ENCODE peak calls at places on chromosomes 2 and 18, in six cellular contexts. S is NCI-H1436, O is sciatic nerve, T is left cardiac atrium, M is PC-9, R is epithelial cell of esophagus. K is an unnamed sample.

GRCh38 chr18:55435592-55435991 is 152.4 kb downstream of the TCF4 start:
- DNase-seq in S (no peak), O (no peak), T (no peak), M (no peak), R (no peak), K (no peak)

GRCh38 chr2:233399306-233400225 is 45.3 kb downstream of the DGKD start:
- DNase-seq in S (no peak), O (no peak), T (no peak), M (no peak), R (no peak), K (no peak)

GRCh38 chr2:73503992-73504570 is 118.4 kb downstream of the ALMS1 start:
- DNase-seq in S (no peak), O (no peak), T (no peak), M (no peak), R (peak), K (no peak)

GRCh38 chr2:120161190-120161589 is 62.0 kb downstream of the TMEM185B start:
- DNase-seq in S (no peak), O (no peak), T (no peak), M (no peak), R (no peak), K (no peak)

GRCh38 chr2:12624911-12625598 is 91.7 kb upstream of the TRIB2 start:
- DNase-seq in S (no peak), O (no peak), T (no peak), M (no peak), R (no peak), K (no peak)

GRCh38 chr2:1429895-1430294 is 16.6 kb downstream of the TPO start:
- DNase-seq in S (no peak), O (no peak), T (no peak), M (no peak), R (no peak), K (no peak)

GRCh38 chr2:61151434-61151833 is 10.6 kb upstream of the C2orf74 start:
- DNase-seq in S (no peak), O (no peak), T (no peak), M (no peak), R (peak), K (no peak)

GRCh38 chr2:106960633-106961205 is 74.8 kb upstream of the ST6GAL2 start:
- DNase-seq in S (no peak), O (no peak), T (no peak), M (no peak), R (no peak), K (no peak)

GRCh38 chr2:229780856-229781773 is 66.8 kb upstream of the DNER start:
- DNase-seq in S (peak), O (no peak), T (no peak), M (peak), R (peak), K (peak)

GRCh38 chr2:109423556-109424359 is 190.0 kb downstream of the SEPTIN10 start:
- DNase-seq in S (no peak), O (no peak), T (no peak), M (no peak), R (no peak), K (no peak)

GRCh38 chr2:67997528-67998267 is 65.1 kb downstream of the C1D start:
- DNase-seq in S (no peak), O (no peak), T (no peak), M (no peak), R (peak), K (no peak)

GRCh38 chr2:133975135-133975534 is 278.7 kb upstream of the MGAT5 start:
- DNase-seq in S (no peak), O (no peak), T (no peak), M (no peak), R (no peak), K (no peak)

GRCh38 chr2:216109962-216110614 is 940 bp downstream of the XRCC5 start:
- DNase-seq in S (no peak), O (no peak), T (no peak), M (peak), R (peak), K (peak)

GRCh38 chr2:72934683-72935610 is 17.6 kb downstream of the EMX1 start:
- DNase-seq in S (no peak), O (no peak), T (no peak), M (no peak), R (peak), K (peak)

GRCh38 chr2:37679072-37679695 is 7.7 kb upstream of the CDC42EP3 start:
- DNase-seq in S (no peak), O (no peak), T (no peak), M (no peak), R (no peak), K (no peak)

GRCh38 chr2:178328037-178328436 is 122.9 kb downstream of the PRKRA start:
- DNase-seq in S (no peak), O (no peak), T (no peak), M (no peak), R (no peak), K (no peak)

GRCh38 chr2:194380011-194380410 is 1277.0 kb upstream of the SLC39A10 start:
- DNase-seq in S (no peak), O (no peak), T (no peak), M (no peak), R (no peak), K (no peak)

GRCh38 chr18:49898421-49898820 is 85.1 kb upstream of the ACAA2 start:
- DNase-seq in S (no peak), O (peak), T (peak), M (no peak), R (peak), K (peak)

GRCh38 chr2:160482673-160483072 is 10.9 kb downstream of the RBMS1 start:
- DNase-seq in S (peak), O (no peak), T (no peak), M (no peak), R (no peak), K (no peak)

GRCh38 chr2:59276033-59276432 is 1034.9 kb upstream of the FANCL start:
- DNase-seq in S (no peak), O (no peak), T (no peak), M (no peak), R (no peak), K (no peak)

K was measured in HCT116.